ENCODE peak calls at places on chromosomes 5 and 9, in eight cellular contexts. V is cardiac fibroblast, E is lower lobe of right lung, U is epithelial cell of esophagus, A is IMR-90, C is body of pancreas, X is upper lobe of right lung, B is GM12864. R is an unnamed sample.

GRCh38 chr9:136020206-136020605 is 59.0 kb upstream of the UBAC1 start:
- DNase-seq in X (no peak), U (no peak), C (no peak), B (no peak), V (no peak), A (no peak), E (no peak), R (no peak)

GRCh38 chr5:79702606-79703380 is 13.2 kb downstream of the CMYA5 start:
- DNase-seq in U (peak), V (peak), C (no peak), X (no peak), E (no peak), A (no peak), B (no peak), R (peak)

GRCh38 chr9:115367321-115367720 is 249.4 kb upstream of the TNC start:
- DNase-seq in C (no peak), X (no peak), V (no peak), B (no peak), U (no peak), E (no peak), A (no peak), R (no peak)

GRCh38 chr5:79193643-79194042 is 42.3 kb upstream of the JMY start:
- DNase-seq in A (peak), E (no peak), C (peak), B (no peak), X (no peak), V (peak), U (peak), R (no peak)

GRCh38 chr5:97575322-97575721 is 392.3 kb upstream of the RIOK2 start:
- DNase-seq in U (no peak), B (no peak), V (no peak), C (no peak), E (no peak), A (no peak), X (no peak), R (no peak)

GRCh38 chr9:137761032-137761431 is 116.5 kb upstream of the CACNA1B start:
- DNase-seq in U (no peak), E (no peak), B (peak), V (no peak), C (no peak), A (no peak), X (no peak), R (peak)

GRCh38 chr5:84372066-84372700 is 12.5 kb downstream of the EDIL3 start:
- DNase-seq in B (no peak), V (peak), X (no peak), A (peak), C (no peak), E (no peak), U (no peak), R (no peak)

GRCh38 chr5:168479166-168479565 is 7.1 kb upstream of the RARS1 start:
- DNase-seq in A (peak), C (no peak), B (no peak), X (no peak), E (no peak), V (peak), U (peak), R (no peak)

GRCh38 chr9:134593286-134593685 is 48.3 kb upstream of the COL5A1 start:
- DNase-seq in E (no peak), B (no peak), A (no peak), C (no peak), X (no peak), U (no peak), V (no peak), R (no peak)

GRCh38 chr5:113110117-113110516 is 133.5 kb downstream of the DCP2 start:
- DNase-seq in E (no peak), B (no peak), X (no peak), A (no peak), C (no peak), U (no peak), V (no peak), R (no peak)

GRCh38 chr5:172936441-172936840 is 22.8 kb upstream of the RPL26L1 start:
- DNase-seq in E (no peak), A (no peak), V (no peak), B (no peak), U (no peak), X (no peak), C (no peak), R (no peak)

GRCh38 chr5:14790220-14790619 is 81.4 kb downstream of the ANKH start:
- DNase-seq in E (no peak), V (peak), A (peak), X (no peak), C (no peak), B (no peak), U (no peak), R (no peak)

GRCh38 chr5:123398058-123398728 is 25.0 kb downstream of the CEP120 start:
- DNase-seq in U (no peak), C (no peak), B (no peak), X (no peak), V (no peak), E (no peak), A (no peak), R (no peak)

GRCh38 chr9:37523916-37524315 is 38.2 kb downstream of the POLR1E start:
- DNase-seq in U (no peak), C (no peak), E (no peak), X (no peak), V (no peak), A (no peak), B (no peak), R (no peak)

GRCh38 chr5:113266227-113266912 is 168.4 kb downstream of the TSSK1B start:
- DNase-seq in X (no peak), E (no peak), B (no peak), C (no peak), A (peak), U (peak), V (peak), R (no peak)

GRCh38 chr9:71349218-71349617 is 227.8 kb upstream of the TRPM3 start:
- DNase-seq in U (no peak), B (no peak), V (peak), X (no peak), E (no peak), C (no peak), A (peak), R (no peak)

GRCh38 chr5:102048940-102049339 is 247.1 kb downstream of the SLCO4C1 start:
- DNase-seq in U (no peak), A (no peak), C (no peak), E (no peak), B (no peak), X (no peak), V (no peak), R (no peak)

GRCh38 chr9:80875947-80876346 is 813.4 kb downstream of the TLE1 start:
- DNase-seq in A (no peak), U (peak), V (no peak), X (no peak), E (no peak), C (no peak), B (no peak), R (no peak)

GRCh38 chr5:60843693-60844428 is at the start of gene ELOVL7:
- DNase-seq in U (peak), A (peak), C (peak), X (peak), B (no peak), E (peak), V (no peak), R (peak)

GRCh38 chr9:112761912-112762651 is 11.5 kb downstream of the SNX30 start:
- DNase-seq in E (no peak), B (no peak), C (no peak), V (no peak), U (peak), A (peak), X (no peak), R (no peak)

GRCh38 chr9:33082538-33083326 is 6.3 kb upstream of the SMU1 start:
- DNase-seq in X (no peak), V (no peak), U (no peak), A (no peak), E (peak), B (no peak), C (no peak), R (peak)

GRCh38 chr5:43520615-43521014 is 5.7 kb upstream of the C5orf34 start:
- DNase-seq in A (no peak), B (no peak), C (no peak), U (no peak), E (no peak), X (no peak), V (no peak), R (no peak)

GRCh38 chr5:72064801-72065570 is 42.3 kb upstream of the MAP1B start:
- DNase-seq in B (no peak), A (no peak), E (no peak), C (no peak), U (no peak), V (no peak), X (no peak), R (no peak)

GRCh38 chr5:14183187-14183939 is 40.2 kb downstream of the TRIO start:
- DNase-seq in B (no peak), C (no peak), V (peak), X (no peak), A (no peak), U (no peak), E (no peak), R (no peak)

GRCh38 chr5:121525731-121526130 is 326.0 kb upstream of the FTMT start:
- DNase-seq in V (no peak), B (no peak), U (no peak), A (no peak), E (no peak), X (no peak), C (no peak), R (no peak)

GRCh38 chr9:97721396-97721795 is 24.3 kb upstream of the XPA start:
- DNase-seq in E (no peak), U (no peak), X (no peak), C (no peak), V (no peak), A (no peak), B (no peak), R (no peak)

GRCh38 chr9:92295827-92296258 is 2.3 kb upstream of the IARS1 start:
- DNase-seq in U (peak), A (no peak), E (no peak), X (no peak), V (no peak), C (no peak), B (no peak), R (peak)

GRCh38 chr9:123996731-123997421 is 14.7 kb upstream of the LHX2 start:
- DNase-seq in E (no peak), V (peak), U (peak), C (no peak), B (no peak), A (no peak), X (no peak), R (peak)

GRCh38 chr9:15697459-15697858 is 144.6 kb downstream of the CCDC171 start:
- DNase-seq in E (no peak), C (no peak), X (no peak), A (peak), B (no peak), U (peak), V (peak), R (no peak)

GRCh38 chr9:83431470-83432060 is 106.6 kb downstream of the FRMD3 start:
- DNase-seq in V (no peak), C (peak), B (no peak), X (no peak), U (no peak), E (peak), A (no peak), R (no peak)

GRCh38 chr5:141529002-141529401 is 40.1 kb downstream of the PCDHGC5 start:
- DNase-seq in C (no peak), B (no peak), A (peak), U (peak), X (no peak), V (peak), E (no peak), R (peak)

DNA sequence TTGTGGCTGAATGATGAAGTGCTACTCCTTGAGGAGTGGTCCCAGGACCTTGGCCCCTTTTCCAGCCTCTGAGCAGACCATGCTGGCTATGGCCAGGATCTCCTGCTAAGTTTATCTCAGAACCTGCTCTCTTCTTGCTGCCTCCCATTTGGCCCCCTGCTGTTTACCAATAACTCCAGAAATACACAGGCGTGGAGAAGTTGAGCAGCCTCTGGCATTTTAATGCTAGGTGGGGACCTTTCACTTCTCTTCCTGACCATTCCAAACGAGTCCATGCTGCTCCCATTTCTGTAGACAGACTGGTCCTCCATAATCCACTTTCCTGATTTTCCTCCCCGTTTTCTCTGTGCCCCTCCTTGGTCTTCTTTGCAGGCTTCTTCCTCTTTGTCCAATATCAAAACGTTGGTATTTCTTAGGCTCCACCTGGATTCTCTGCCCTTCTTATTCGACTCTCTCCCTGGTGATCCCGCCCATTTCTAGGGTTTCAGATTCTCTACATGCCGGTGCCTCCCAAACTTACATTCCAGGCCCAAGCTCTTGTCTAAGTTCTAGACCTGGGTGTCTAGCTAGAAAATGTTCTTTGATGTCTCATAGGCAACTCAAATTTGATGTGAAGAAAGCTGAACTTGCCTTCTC is 33.4 kb upstream of the TNFAIP8 start:
- DNase-seq in A (no peak), X (no peak), U (peak), V (no peak), C (no peak), E (no peak), B (no peak), R (no peak)
- H3K4me3 ChIP-seq in A (no peak), X (no peak), U (no peak), V (no peak), C (no peak), E (no peak), B (no peak), R (peak)

GRCh38 chr9:107043886-107044285 is 180.9 kb downstream of the ZNF462 start:
- DNase-seq in C (no peak), E (no peak), V (no peak), B (no peak), X (no peak), U (no peak), A (no peak), R (no peak)
- TF ChIP-seq CTCF in C (peak), E (no peak), V (no peak), B (no peak), X (no peak), U (peak), A (no peak), R (no peak)

DNA sequence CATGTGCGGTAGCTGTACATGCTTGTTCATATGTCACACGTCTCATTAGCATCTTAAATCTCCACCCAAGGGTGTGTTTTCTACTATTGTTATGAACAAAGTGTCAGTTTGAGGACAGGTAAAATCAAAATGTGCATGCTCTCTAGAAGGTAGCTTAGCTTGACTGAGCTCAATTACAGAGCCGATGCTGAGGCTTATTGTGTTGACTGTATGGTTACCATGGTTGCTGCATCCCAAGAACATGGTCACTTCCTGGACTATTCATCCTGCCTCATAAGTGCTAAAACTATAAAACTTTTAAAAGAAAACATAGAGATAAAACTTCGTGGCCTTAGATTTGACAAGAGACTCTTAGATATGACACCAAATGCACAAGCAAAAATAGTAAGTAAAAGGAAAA is 426.1 kb upstream of the CTNND2 start:
- DNase-seq in C (no peak), X (no peak), V (no peak), U (no peak), B (no peak), A (no peak), E (no peak), R (no peak)
- H3K4me3 ChIP-seq in C (no peak), X (no peak), V (no peak), U (no peak), B (no peak), A (no peak), E (no peak), R (no peak)

DNA sequence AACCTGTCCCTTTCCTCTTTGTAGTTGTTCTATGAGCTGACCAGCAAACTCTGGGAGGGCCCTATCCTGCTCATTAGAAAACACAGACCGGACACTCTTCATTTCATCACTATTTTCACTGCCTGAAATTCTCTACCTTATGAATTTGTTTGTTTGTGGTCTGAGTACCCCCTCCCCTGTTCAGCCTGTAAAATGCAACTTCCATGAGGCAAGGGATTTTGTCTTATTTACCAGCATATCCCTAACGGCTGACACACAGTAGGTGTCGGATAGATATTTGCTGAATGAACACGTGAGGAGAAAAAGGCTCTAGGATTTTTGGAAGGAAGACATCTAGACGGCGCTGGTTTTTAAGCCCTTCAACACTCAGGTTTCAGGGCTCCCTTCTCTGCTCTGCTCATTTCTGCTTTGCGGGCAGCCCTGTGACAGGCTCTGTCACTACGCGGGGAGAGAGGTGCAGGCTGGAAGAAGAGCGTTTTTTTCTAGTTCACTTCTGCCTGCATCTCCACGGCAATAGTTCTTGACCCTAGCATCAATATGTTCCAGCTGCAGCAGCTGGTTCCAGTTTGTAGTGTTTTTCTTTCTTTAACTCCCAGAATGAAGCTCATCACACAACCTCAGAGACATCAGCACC is 41.0 kb downstream of the KCNMB1 start:
- DNase-seq in B (no peak), U (no peak), X (no peak), V (peak), A (no peak), C (no peak), E (no peak), R (no peak)
- TF ChIP-seq CTCF in B (no peak), U (no peak), X (peak), V (no peak), A (no peak), C (no peak), E (peak), R (no peak)

DNA sequence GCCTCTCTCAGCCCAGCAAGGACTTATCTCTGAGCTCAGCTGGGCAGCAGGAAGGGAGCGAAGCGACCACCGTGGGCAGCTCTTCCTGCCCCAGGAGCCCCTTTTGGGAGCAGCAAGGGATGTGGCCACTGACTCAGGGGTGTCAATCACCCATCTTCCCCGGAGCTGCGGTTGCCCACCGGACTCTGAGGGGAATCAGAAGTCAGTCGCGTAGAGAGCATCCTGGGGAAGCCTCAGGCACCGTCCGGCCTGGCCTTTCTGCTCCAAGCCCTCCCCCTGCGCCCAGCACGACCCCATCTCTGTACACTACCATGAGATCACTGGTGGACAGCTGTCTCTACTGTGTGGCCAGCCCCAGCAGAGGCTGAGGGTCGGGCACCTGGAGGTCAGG is 24.6 kb downstream of the GFI1B start:
- DNase-seq in V (no peak), X (no peak), E (no peak), A (no peak), U (no peak), B (no peak), C (no peak), R (no peak)
- H3K4me3 ChIP-seq in V (no peak), X (no peak), E (no peak), A (no peak), U (no peak), B (no peak), C (no peak), R (no peak)

DNA sequence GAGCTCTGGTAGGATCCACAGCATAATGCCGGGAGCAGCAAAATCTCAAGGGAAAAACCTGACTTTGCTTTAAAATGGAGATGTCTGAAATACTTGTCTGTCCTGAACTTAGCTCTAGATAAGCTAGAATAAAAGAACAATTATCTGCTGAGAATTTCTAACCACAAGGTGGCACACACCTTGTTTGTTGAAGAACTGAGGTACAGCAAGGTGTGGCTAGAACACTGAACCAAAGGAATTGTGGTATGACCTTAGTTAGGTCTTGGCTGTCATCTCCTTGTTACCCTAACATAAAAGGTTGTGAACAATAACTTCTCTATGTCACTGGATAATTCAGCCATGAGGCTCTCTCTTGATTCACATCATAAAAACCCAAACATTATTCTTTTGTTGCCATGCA is 72.3 kb upstream of the ANXA1 start:
- DNase-seq in C (no peak), V (peak), X (no peak), U (peak), B (no peak), A (no peak), E (no peak), R (no peak)
- TF ChIP-seq CTCF in C (peak), V (no peak), X (peak), U (peak), B (peak), A (no peak), E (peak), R (no peak)

GRCh38 chr9:133485531-133486260 is 6.8 kb upstream of the SLC2A6 start:
- DNase-seq in A (no peak), X (peak), B (no peak), E (peak), U (no peak), C (no peak), V (no peak), R (peak)
- H3K4me3 ChIP-seq in A (no peak), X (no peak), B (peak), E (no peak), U (no peak), C (no peak), V (no peak), R (no peak)

DNA sequence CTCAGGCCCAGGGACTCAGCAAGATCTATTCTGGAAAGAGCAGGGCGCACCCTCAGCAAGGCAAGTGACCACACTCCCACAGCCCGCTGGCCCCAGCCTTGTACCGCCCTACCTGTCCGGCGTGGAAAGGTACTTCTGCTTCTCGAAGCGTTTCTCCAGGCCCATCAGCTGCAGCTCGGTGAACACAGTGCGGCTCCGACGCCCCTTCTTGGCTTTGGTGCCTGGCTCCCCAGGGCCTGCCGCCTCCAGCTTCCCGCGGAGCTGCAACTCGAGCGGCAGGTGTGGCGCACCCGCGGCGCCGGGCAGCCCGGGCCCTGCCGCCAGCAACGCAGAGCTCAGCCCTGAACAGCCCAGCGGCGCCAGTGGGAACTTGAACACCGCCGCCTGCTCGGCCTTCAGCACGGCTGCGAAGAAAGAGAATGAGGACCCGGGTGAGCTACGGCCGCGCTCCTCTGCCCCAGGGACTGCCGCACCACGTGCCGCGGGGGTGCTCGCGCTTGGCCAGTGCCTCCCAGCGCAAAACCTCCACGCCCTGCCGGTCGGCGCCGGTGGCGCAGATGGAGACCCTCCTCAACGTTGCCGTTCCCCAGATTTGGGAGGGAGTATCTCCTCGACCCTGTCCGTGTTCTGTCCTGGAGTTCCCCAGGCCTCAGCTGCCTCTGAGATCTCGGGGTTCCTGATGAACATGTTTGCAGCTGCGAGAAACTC is 2.2 kb downstream of the BARX1 start:
- DNase-seq in U (no peak), X (no peak), E (no peak), B (no peak), C (no peak), V (no peak), A (no peak), R (no peak)
- TF ChIP-seq CTCF in U (no peak), X (no peak), E (no peak), B (no peak), C (no peak), V (no peak), A (no peak), R (no peak)

R was measured in GM12865.